ENCODE peak calls at places on chromosomes 7 and 10, in four cellular contexts. One of them, this sample, is unnamed.

GRCh38 chr7:136942994-136943393 is 74.5 kb downstream of the CHRM2 start:
- DNase-seq in HepG2: no peak
- DNase-seq in H1: no peak
- DNase-seq in hepatocyte: no peak
- DNase-seq in this sample: no peak

GRCh38 chr7:33500590-33500989 is 371.2 kb downstream of the BBS9 start:
- DNase-seq in HepG2: no peak
- DNase-seq in H1: no peak
- DNase-seq in hepatocyte: no peak
- DNase-seq in this sample: peak; percentile 38

GRCh38 chr10:132311338-132311939 is 3.7 kb upstream of the STK32C start:
- DNase-seq in HepG2: peak; percentile 74
- DNase-seq in H1: no peak
- DNase-seq in hepatocyte: peak; percentile 70
- DNase-seq in this sample: no peak

GRCh38 chr7:57342954-57343353 is 107.0 kb upstream of the ZNF716 start:
- DNase-seq in HepG2: no peak
- DNase-seq in H1: no peak
- DNase-seq in hepatocyte: no peak
- DNase-seq in this sample: no peak

GRCh38 chr7:80275192-80275605 is 140.6 kb downstream of the GNAI1 start:
- DNase-seq in HepG2: no peak
- DNase-seq in H1: no peak
- DNase-seq in hepatocyte: no peak
- DNase-seq in this sample: no peak

GRCh38 chr10:117419921-117420320 is 44.7 kb upstream of the PDZD8 start:
- DNase-seq in HepG2: no peak
- DNase-seq in H1: no peak
- DNase-seq in hepatocyte: no peak
- DNase-seq in this sample: no peak

GRCh38 chr7:149869291-149869650 is 4.5 kb upstream of the ATP6V0E2 start:
- DNase-seq in HepG2: no peak
- DNase-seq in H1: no peak
- DNase-seq in hepatocyte: no peak
- DNase-seq in this sample: no peak

GRCh38 chr7:19442016-19442785 is 266.6 kb downstream of the POLR1F start:
- DNase-seq in HepG2: no peak
- DNase-seq in H1: peak; percentile 23
- DNase-seq in hepatocyte: peak; percentile 60
- DNase-seq in this sample: peak; percentile 80

GRCh38 chr10:91211675-91212074 is 8.8 kb upstream of the PCGF5 start:
- DNase-seq in HepG2: no peak
- DNase-seq in H1: no peak
- DNase-seq in hepatocyte: no peak
- DNase-seq in this sample: no peak

GRCh38 chr10:78718032-78718572 is 350.7 kb upstream of the ZMIZ1 start:
- DNase-seq in HepG2: no peak
- DNase-seq in H1: no peak
- DNase-seq in hepatocyte: no peak
- DNase-seq in this sample: no peak

GRCh38 chr10:79399242-79399831 is 46.1 kb downstream of the ZCCHC24 start:
- DNase-seq in HepG2: no peak
- DNase-seq in H1: no peak
- DNase-seq in hepatocyte: peak; percentile 88
- DNase-seq in this sample: peak; percentile 98

DNA sequence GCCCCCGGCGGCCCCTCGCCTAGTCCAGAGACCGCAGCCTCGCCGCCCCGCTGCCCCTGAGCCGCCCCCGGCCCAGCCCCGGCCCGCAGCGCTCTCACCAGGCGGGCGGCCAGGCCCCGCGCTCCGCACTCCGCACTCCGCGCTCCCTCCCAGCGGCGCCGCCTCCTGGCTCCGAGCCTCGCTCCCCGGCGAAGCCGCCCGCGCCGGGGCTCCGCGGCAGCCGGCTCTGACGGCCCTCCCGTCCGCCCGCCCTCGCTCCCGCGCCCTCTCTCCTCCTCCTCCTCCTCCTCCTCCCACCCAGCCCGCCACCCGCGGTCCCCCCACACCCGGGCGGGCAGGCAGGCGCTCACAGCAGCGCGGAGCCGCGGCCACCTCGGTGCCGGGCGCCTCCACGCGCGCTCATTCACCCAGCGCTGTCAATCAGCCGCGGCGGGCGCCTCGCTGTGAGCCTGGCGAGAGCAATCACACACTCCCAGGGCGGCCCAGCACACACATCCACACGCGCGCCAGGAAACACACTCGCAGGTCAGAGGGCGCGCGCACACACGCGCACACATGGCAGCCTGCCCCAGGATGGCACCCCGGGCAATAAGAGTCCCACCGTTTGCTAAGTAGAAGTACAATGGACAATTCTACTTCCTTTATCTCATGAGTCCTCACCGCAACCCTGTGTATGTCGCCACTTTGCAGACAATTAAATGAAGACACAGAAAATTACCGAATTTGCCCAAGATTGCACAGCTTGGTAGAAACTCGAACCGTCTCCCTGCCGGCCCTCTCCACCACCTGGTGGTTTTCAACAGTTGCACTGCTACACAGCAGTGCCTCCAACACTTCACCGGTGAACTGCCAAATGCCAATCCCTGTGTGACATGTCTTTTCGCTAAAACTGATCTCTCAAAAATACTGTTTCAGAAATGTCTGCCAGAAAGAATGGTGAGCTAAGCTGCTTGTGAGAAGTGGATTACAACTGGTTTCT is at the start of gene PRRT4:
- DNase-seq in HepG2: no peak
- DNase-seq in H1: no peak
- DNase-seq in hepatocyte: peak; percentile 71
- DNase-seq in this sample: no peak
- TF ChIP-seq CTCF in HepG2: no peak
- TF ChIP-seq CTCF in H1: peak; percentile 25
- TF ChIP-seq CTCF in hepatocyte: peak; percentile 5
- TF ChIP-seq CTCF in this sample: no peak

GRCh38 chr7:50448823-50449222 is 1.3 kb downstream of the FIGNL1 start:
- DNase-seq in HepG2: no peak
- DNase-seq in H1: no peak
- DNase-seq in hepatocyte: no peak
- DNase-seq in this sample: no peak
- H3K4me3 ChIP-seq in HepG2: no peak overlapping the region
- H3K4me3 ChIP-seq in H1: no peak overlapping the region
- H3K4me3 ChIP-seq in hepatocyte: no peak overlapping the region
- H3K4me3 ChIP-seq in this sample: no peak overlapping the region

GRCh38 chr7:36132025-36132424 is 21.0 kb upstream of the EEPD1 start:
- DNase-seq in HepG2: peak; percentile 21
- DNase-seq in H1: no peak
- DNase-seq in hepatocyte: no peak
- DNase-seq in this sample: no peak
- TF ChIP-seq CTCF in HepG2: peak; percentile 55
- TF ChIP-seq CTCF in H1: no peak
- TF ChIP-seq CTCF in hepatocyte: no peak
- TF ChIP-seq CTCF in this sample: no peak

DNA sequence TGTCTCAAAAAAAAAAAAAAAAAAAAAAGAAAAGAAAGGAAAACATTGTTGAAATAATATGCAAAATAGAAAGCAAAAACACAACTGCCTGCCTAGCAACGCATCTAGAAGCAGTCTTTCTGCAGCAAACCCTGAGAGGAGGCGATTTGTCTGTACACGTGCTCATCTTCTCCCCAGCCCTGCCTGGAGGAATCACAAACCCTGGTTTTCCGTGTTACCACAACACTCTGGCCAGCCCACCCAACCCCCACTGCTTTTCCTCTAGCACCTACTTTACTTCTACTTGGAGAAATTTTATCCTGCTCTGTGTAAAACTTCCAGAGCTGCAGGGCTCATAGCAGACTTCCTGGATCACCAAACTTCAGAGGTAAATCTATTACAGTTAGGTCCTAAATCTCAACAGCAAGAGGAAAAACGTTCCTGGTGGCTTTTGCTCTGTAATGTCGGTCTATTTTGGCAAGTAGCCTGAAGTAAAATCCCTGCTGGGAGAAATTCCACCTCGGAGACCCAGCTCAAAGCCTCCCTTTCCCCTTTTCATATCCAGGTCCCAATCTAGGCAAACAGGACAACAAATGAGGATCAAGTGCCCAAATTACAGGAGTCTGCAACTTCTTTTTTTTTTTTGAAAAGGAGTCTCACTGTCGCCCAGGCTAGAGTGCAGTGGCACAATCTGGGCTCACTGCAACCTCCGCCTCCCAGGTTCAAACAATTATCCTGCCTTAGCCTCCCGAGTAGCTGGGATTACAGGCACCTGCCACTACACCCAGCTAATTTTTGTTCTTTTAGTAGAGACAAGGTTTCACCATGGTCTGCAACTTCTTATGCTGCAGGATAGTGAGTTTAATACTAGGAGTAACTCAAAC is 91.6 kb downstream of the DNMBP start:
- DNase-seq in HepG2: no peak
- DNase-seq in H1: peak; percentile 34
- DNase-seq in hepatocyte: peak; percentile 72
- DNase-seq in this sample: peak; percentile 61
- H3K4me3 ChIP-seq in HepG2: no peak overlapping the region
- H3K4me3 ChIP-seq in H1: peak overlapping the region; percentile 67
- H3K4me3 ChIP-seq in hepatocyte: no peak overlapping the region
- H3K4me3 ChIP-seq in this sample: peak overlapping the region; percentile 48